ENCODE peak calls at places on chromosomes 3 and 15, in six cellular contexts. L, N, R, P, Q and T are unnamed samples.

GRCh38 chr3:23183731-23184130 is 19.4 kb upstream of the UBE2E2 start:
- DNase-seq in L (no peak), N (no peak), R (no peak), P (peak; percentile 60), Q (no peak), T (no peak)

GRCh38 chr3:42732829-42733459 is 30.3 kb upstream of the HHATL start:
- DNase-seq in L (no peak), N (no peak), R (no peak), P (no peak), Q (no peak), T (no peak)

GRCh38 chr3:39502838-39503145 is 35.3 kb downstream of the MOBP start:
- DNase-seq in L (no peak), N (no peak), R (no peak), P (no peak), Q (no peak), T (no peak)

GRCh38 chr3:112811150-112811884 is 35.3 kb downstream of the CD200R1L start:
- DNase-seq in L (peak; percentile 66), N (no peak), R (no peak), P (peak; percentile 86), Q (peak; percentile 67), T (no peak)

GRCh38 chr3:14429237-14429636 is 26.8 kb downstream of the SLC6A6 start:
- DNase-seq in L (no peak), N (no peak), R (no peak), P (peak; percentile 43), Q (no peak), T (peak; percentile 37)

GRCh38 chr15:52804526-52805081 is 14.5 kb upstream of the ONECUT1 start:
- DNase-seq in L (no peak), N (no peak), R (no peak), P (no peak), Q (no peak), T (no peak)

GRCh38 chr3:78844307-78844706 is 923.5 kb downstream of the ROBO1 start:
- DNase-seq in L (no peak), N (no peak), R (no peak), P (no peak), Q (no peak), T (no peak)

GRCh38 chr15:90086868-90087268 is 15.4 kb downstream of the IDH2 start:
- DNase-seq in L (no peak), N (no peak), R (no peak), P (peak; percentile 42), Q (no peak), T (peak; percentile 28)

GRCh38 chr3:185561374-185561943 is 9.1 kb upstream of the LIPH start:
- DNase-seq in L (no peak), N (no peak), R (no peak), P (no peak), Q (peak; percentile 34), T (peak; percentile 8)

GRCh38 chr3:145776782-145777408 is 384.1 kb downstream of the PLOD2 start:
- DNase-seq in L (peak; percentile 3), N (no peak), R (no peak), P (peak; percentile 54), Q (peak; percentile 15), T (peak; percentile 3)

GRCh38 chr15:71588746-71589145 is 221.6 kb upstream of the NR2E3 start:
- DNase-seq in L (peak; percentile 32), N (no peak), R (no peak), P (peak; percentile 86), Q (no peak), T (no peak)

GRCh38 chr3:87069963-87070362 is 79.0 kb upstream of the VGLL3 start:
- DNase-seq in L (no peak), N (no peak), R (no peak), P (no peak), Q (no peak), T (no peak)

GRCh38 chr3:43123895-43124294 is 18.0 kb upstream of the POMGNT2 start:
- DNase-seq in L (no peak), N (no peak), R (no peak), P (no peak), Q (no peak), T (no peak)

GRCh38 chr3:139797724-139798343 is 120.1 kb upstream of the NMNAT3 start:
- DNase-seq in L (peak; percentile 0), N (no peak), R (no peak), P (peak; percentile 6), Q (peak; percentile 44), T (peak; percentile 10)

GRCh38 chr3:20040476-20041196 is 390 bp downstream of the KAT2B start:
- DNase-seq in L (no peak), N (peak; percentile 72), R (peak; percentile 73), P (peak; percentile 61), Q (peak; percentile 72), T (peak; percentile 79)

GRCh38 chr3:133890037-133890436 is 5.6 kb downstream of the RAB6B start:
- DNase-seq in L (no peak), N (no peak), R (no peak), P (no peak), Q (no peak), T (no peak)

GRCh38 chr3:15601399-15602145 is at the start of the genes BTD and HACL1:
- DNase-seq in L (peak; percentile 98), N (no peak), R (peak; percentile 97), P (peak; percentile 99), Q (peak; percentile 97), T (no peak)

GRCh38 chr3:111080357-111080937 is 8.8 kb downstream of the NECTIN3 start:
- DNase-seq in L (peak; percentile 37), N (no peak), R (no peak), P (peak; percentile 78), Q (no peak), T (no peak)

GRCh38 chr3:147521646-147522045 is 112.5 kb downstream of the ZIC1 start:
- DNase-seq in L (peak; percentile 0), N (no peak), R (no peak), P (peak; percentile 37), Q (no peak), T (no peak)

GRCh38 chr3:9045399-9045798 is 82.1 kb upstream of the RAD18 start:
- DNase-seq in L (no peak), N (no peak), R (no peak), P (no peak), Q (no peak), T (no peak)

GRCh38 chr3:100005670-100006393 is 108.5 kb downstream of the FILIP1L start:
- DNase-seq in L (no peak), N (no peak), R (no peak), P (peak; percentile 49), Q (no peak), T (no peak)

GRCh38 chr3:100004931-100005330 is 109.4 kb downstream of the FILIP1L start:
- DNase-seq in L (no peak), N (no peak), R (no peak), P (no peak), Q (no peak), T (no peak)

GRCh38 chr3:100008081-100008698 is 106.1 kb downstream of the FILIP1L start:
- DNase-seq in L (no peak), N (no peak), R (no peak), P (no peak), Q (no peak), T (no peak)

GRCh38 chr3:100007313-100007712 is 107.0 kb downstream of the FILIP1L start:
- DNase-seq in L (no peak), N (no peak), R (no peak), P (no peak), Q (no peak), T (no peak)

DNA sequence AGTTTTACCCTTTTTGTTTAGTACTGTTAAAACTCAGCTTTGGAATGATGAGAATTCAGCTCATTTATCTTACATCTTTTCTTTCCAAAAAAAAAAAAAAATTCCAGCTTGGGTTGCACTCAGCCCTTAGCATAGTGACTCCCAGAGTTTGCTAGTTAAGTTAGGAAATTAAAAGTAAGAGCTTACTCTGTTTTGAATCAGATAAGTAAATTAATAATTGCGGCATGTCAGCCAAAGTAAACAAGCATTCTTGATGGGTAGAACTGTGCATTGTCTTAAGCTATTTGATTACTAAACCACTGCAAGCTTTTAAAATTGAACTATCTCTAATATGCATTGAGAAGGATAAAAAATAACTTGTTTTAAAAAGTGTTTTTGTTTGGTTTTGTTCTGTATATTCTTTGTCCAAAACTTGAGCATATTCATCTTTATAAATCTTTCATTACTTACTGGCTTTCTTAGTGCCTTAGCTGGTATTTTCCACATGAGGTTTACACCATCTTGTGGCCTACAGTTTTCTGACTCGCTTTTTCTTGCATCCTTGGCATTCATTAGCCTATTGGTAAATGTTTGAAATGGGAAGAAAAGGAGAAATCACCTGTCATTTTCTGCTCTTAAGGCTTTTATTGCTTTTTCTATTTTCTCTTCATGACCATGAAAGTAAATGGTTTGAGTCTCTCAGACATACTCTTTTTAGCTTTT is 107.6 kb downstream of the FILIP1L start:
- DNase-seq in L (peak; percentile 11), N (no peak), R (no peak), P (peak; percentile 60), Q (no peak), T (no peak)
- H3K27ac ChIP-seq in L (no peak overlapping the region), N (no peak overlapping the region), R (no peak overlapping the region), P (no peak overlapping the region), Q (no peak overlapping the region), T (no peak overlapping the region)

GRCh38 chr15:73951044-73951561 is 24.8 kb downstream of the LOXL1 start:
- DNase-seq in L (peak; percentile 86), N (peak; percentile 47), R (peak; percentile 81), P (peak; percentile 97), Q (peak; percentile 95), T (peak; percentile 82)
- H3K27ac ChIP-seq in L (peak overlapping the region; percentile 82), N (peak overlapping the region; percentile 95), R (no peak overlapping the region), P (peak overlapping the region; percentile 79), Q (peak overlapping the region; percentile 93), T (peak overlapping the region; percentile 77)

DNA sequence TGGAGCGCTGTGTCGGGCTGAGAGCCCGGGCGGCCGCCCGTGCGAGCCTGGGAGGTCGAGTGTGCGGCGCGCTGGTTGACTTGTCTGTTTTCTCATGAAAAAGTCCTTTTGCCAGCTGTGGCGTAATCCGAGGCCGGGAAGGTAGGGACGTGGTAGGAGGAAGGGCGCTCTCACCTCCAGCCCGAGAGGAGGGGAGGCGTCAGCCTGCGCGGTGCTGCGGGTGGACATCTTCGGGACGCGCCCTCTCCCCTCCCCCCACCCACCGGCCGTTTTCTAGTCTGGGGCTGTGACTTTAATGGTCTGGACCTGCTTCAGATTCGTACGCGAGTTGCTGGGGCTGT is 573 bp downstream of the NCK1 start:
- DNase-seq in L (peak; percentile 16), N (peak; percentile 63), R (no peak), P (peak; percentile 57), Q (peak; percentile 72), T (no peak)
- H3K27ac ChIP-seq in L (peak overlapping the region; percentile 87), N (peak overlapping the region; percentile 87), R (no peak overlapping the region), P (peak overlapping the region; percentile 94), Q (peak overlapping the region; percentile 77), T (peak overlapping the region; percentile 85)

DNA sequence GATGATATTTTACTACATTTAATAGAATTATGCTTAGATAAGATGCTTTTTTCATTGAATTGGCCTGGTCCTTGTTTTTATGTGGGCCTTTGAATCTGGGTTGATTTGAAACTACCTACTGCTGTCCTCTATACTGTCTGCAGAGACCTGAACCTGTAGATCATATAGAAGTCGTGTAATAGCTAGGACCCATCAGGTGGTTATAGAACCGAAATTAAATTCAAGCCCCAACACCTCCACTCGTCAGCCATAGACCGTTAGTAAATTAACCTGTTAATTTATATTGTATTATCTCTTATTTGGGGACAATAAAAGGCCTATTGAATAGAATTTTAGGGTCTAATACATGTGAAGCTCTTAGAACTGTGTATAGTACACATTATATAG is 108.4 kb downstream of the MBNL1 start:
- DNase-seq in L (no peak), N (no peak), R (no peak), P (no peak), Q (no peak), T (no peak)
- H3K27ac ChIP-seq in L (no peak overlapping the region), N (peak overlapping the region; percentile 82), R (peak overlapping the region; percentile 52), P (no peak overlapping the region), Q (no peak overlapping the region), T (peak overlapping the region; percentile 74)